ENCODE peak calls at places on chromosomes 2 and 18, in nine cellular contexts. H is stomach, A is esophagus muscularis mucosa, E is K562, W is ovary, K is suprapubic skin, Y is H1, F is transverse colon, I is sigmoid colon. U is an unnamed sample. For H3K9me3 and H3K27me3, the result is how much of the 10 kb centered on the place peaks cover.

GRCh38 chr2:26172189-26172865 is 561 bp upstream of the GAREM2 start:
- DNase-seq in A (no peak), W (no peak), F (no peak), E (peak), Y (no peak), I (peak), H (no peak), K (no peak), U (no peak)

GRCh38 chr2:96730212-96730611 is 9.7 kb downstream of the LMAN2L start:
- DNase-seq in F (no peak), K (no peak), H (no peak), W (no peak), Y (no peak), E (no peak), A (no peak), I (no peak), U (no peak)

GRCh38 chr18:72207280-72207679 is 336.9 kb downstream of the CBLN2 start:
- DNase-seq in E (no peak), F (no peak), H (no peak), A (no peak), I (no peak), Y (no peak), W (no peak), K (no peak), U (no peak)

GRCh38 chr18:76568726-76569125 is 73.7 kb upstream of the ZNF516 start:
- DNase-seq in K (no peak), Y (no peak), W (no peak), F (no peak), A (no peak), I (no peak), H (no peak), E (no peak), U (no peak)

GRCh38 chr2:241558532-241559488 is at the start of gene BOK:
- DNase-seq in F (peak), I (peak), E (peak), K (peak), Y (peak), W (peak), A (no peak), H (peak), U (peak)

GRCh38 chr2:127347734-127348392 is 39.9 kb downstream of the MAP3K2 start:
- DNase-seq in H (no peak), A (no peak), K (no peak), E (no peak), Y (no peak), F (no peak), I (no peak), W (no peak), U (no peak)

GRCh38 chr2:55311444-55311870 is 42.4 kb upstream of the MTIF2 start:
- DNase-seq in A (no peak), W (no peak), H (no peak), I (no peak), E (peak), F (no peak), K (no peak), Y (no peak), U (no peak)

GRCh38 chr2:70089946-70090523 is 2.8 kb downstream of the PCBP1 start:
- DNase-seq in H (no peak), I (no peak), F (no peak), K (no peak), A (no peak), W (no peak), Y (no peak), E (no peak), U (no peak)

GRCh38 chr2:182077023-182077422 is 91.4 kb downstream of the PPP1R1C start:
- DNase-seq in E (no peak), H (no peak), K (no peak), F (no peak), I (no peak), W (no peak), Y (no peak), A (no peak), U (no peak)

GRCh38 chr2:55051026-55051866 is 995 bp upstream of the RTN4 start:
- DNase-seq in Y (no peak), K (peak), I (peak), H (peak), W (peak), F (peak), A (no peak), E (peak), U (no peak)

GRCh38 chr18:26655010-26655613 is 106.8 kb upstream of the KCTD1 start:
- DNase-seq in I (no peak), H (no peak), A (no peak), K (no peak), W (no peak), E (no peak), Y (no peak), F (no peak), U (no peak)

GRCh38 chr2:15141211-15141610 is 419.9 kb downstream of the NBAS start:
- DNase-seq in I (no peak), W (no peak), A (no peak), K (no peak), E (no peak), F (no peak), H (no peak), Y (no peak), U (no peak)

GRCh38 chr18:51037230-51037629 is 7.2 kb downstream of the SMAD4 start:
- DNase-seq in W (no peak), I (no peak), Y (no peak), E (no peak), F (no peak), H (no peak), A (no peak), K (no peak), U (no peak)

GRCh38 chr2:233422050-233422639 is 67.9 kb downstream of the DGKD start:
- DNase-seq in K (no peak), E (no peak), Y (peak), F (peak), A (no peak), I (no peak), W (no peak), H (peak), U (peak)

GRCh38 chr2:43005211-43005974 is 213.0 kb upstream of the HAAO start:
- DNase-seq in I (no peak), E (no peak), W (peak), K (peak), Y (no peak), A (no peak), H (peak), F (peak), U (no peak)

GRCh38 chr2:99659874-99660273 is 170.1 kb upstream of the REV1 start:
- DNase-seq in E (no peak), W (no peak), H (no peak), A (no peak), I (peak), F (no peak), Y (no peak), K (no peak), U (no peak)

GRCh38 chr2:160039166-160039903 is 23.1 kb downstream of the PLA2R1 start:
- DNase-seq in H (no peak), K (no peak), F (no peak), A (peak), I (no peak), W (peak), Y (no peak), E (no peak), U (no peak)

GRCh38 chr2:19623488-19623887 is 265.1 kb upstream of the OSR1 start:
- DNase-seq in W (no peak), A (no peak), I (no peak), F (no peak), Y (no peak), K (no peak), E (no peak), H (no peak), U (no peak)

GRCh38 chr2:3198119-3198518 is 179.5 kb downstream of the EIPR1 start:
- DNase-seq in W (no peak), E (no peak), I (no peak), H (no peak), K (no peak), A (no peak), F (no peak), Y (peak), U (no peak)

GRCh38 chr2:64213607-64214275 is 69.5 kb upstream of the PELI1 start:
- DNase-seq in I (no peak), H (no peak), F (no peak), A (no peak), E (no peak), Y (no peak), W (no peak), K (no peak), U (no peak)

GRCh38 chr2:118098307-118098706 is 10.0 kb downstream of the INSIG2 start:
- DNase-seq in W (no peak), I (no peak), E (no peak), F (no peak), Y (no peak), A (no peak), H (no peak), K (no peak), U (no peak)

GRCh38 chr2:216006164-216006663 is 7.1 kb downstream of the MREG start:
- DNase-seq in I (no peak), W (no peak), F (peak), Y (peak), K (no peak), E (no peak), A (no peak), H (no peak), U (peak)

GRCh38 chr2:54523336-54523959 is 67.3 kb downstream of the SPTBN1 start:
- DNase-seq in F (no peak), K (no peak), E (no peak), W (no peak), I (no peak), H (no peak), A (no peak), Y (no peak), U (no peak)

GRCh38 chr2:208426414-208426813 is 19.8 kb downstream of the PTH2R start:
- DNase-seq in Y (no peak), W (no peak), A (no peak), F (no peak), E (no peak), I (no peak), H (no peak), K (no peak), U (no peak)

GRCh38 chr2:80499095-80499494 is 194.5 kb upstream of the LRRTM1 start:
- DNase-seq in F (peak), I (no peak), A (no peak), H (peak), W (no peak), E (no peak), Y (no peak), K (no peak), U (no peak)

GRCh38 chr2:33216508-33217182 is 259.8 kb upstream of the RASGRP3 start:
- DNase-seq in F (peak), Y (no peak), W (peak), A (peak), H (peak), E (no peak), K (no peak), I (peak), U (no peak)

GRCh38 chr2:53096346-53096745 is 671.3 kb upstream of the CHAC2 start:
- DNase-seq in K (no peak), W (no peak), E (no peak), A (no peak), Y (no peak), H (no peak), I (no peak), F (no peak), U (no peak)

GRCh38 chr2:3651686-3652516 is 6.1 kb upstream of the ALLC start:
- DNase-seq in E (no peak), A (no peak), Y (peak), W (peak), F (peak), I (no peak), H (peak), K (no peak), U (peak)

GRCh38 chr2:142944264-142944663 is 66.8 kb downstream of the KYNU start:
- DNase-seq in I (no peak), W (no peak), E (no peak), K (no peak), A (no peak), Y (no peak), H (no peak), F (no peak), U (no peak)

GRCh38 chr2:233972941-233973575 is 55.9 kb downstream of the TRPM8 start:
- DNase-seq in F (no peak), K (no peak), Y (no peak), H (no peak), I (no peak), E (no peak), A (no peak), W (no peak), U (no peak)

GRCh38 chr2:2762166-2762897 is 431.3 kb upstream of the MYT1L start:
- DNase-seq in F (no peak), A (no peak), W (no peak), H (no peak), E (no peak), K (no peak), Y (no peak), I (no peak), U (no peak)

GRCh38 chr2:215361211-215361875 is 49.5 kb downstream of the ATIC start:
- DNase-seq in E (no peak), A (peak), I (no peak), K (no peak), Y (no peak), H (no peak), F (no peak), W (no peak), U (no peak)

GRCh38 chr2:177689623-177690022 is 297.1 kb downstream of the AGPS start:
- DNase-seq in F (no peak), Y (no peak), A (no peak), W (no peak), K (no peak), I (no peak), E (no peak), H (no peak), U (no peak)

GRCh38 chr2:42770288-42771131 is 6.6 kb upstream of the OXER1 start:
- DNase-seq in I (peak), A (no peak), W (peak), F (no peak), Y (peak), H (peak), K (no peak), E (peak), U (peak)

GRCh38 chr2:76953733-76954347 is 568.3 kb downstream of the LRRTM4 start:
- DNase-seq in F (peak), H (no peak), W (no peak), K (no peak), Y (peak), A (no peak), E (peak), I (no peak), U (peak)

GRCh38 chr2:41502752-41503151 is 545.1 kb upstream of the PKDCC start:
- DNase-seq in K (no peak), E (no peak), I (no peak), H (no peak), A (no peak), Y (no peak), W (no peak), F (no peak), U (no peak)

GRCh38 chr2:41498791-41499190 is 549.0 kb upstream of the PKDCC start:
- DNase-seq in K (no peak), H (no peak), F (no peak), Y (no peak), W (no peak), I (no peak), E (no peak), A (no peak), U (no peak)

GRCh38 chr2:41504532-41504931 is 543.3 kb upstream of the PKDCC start:
- DNase-seq in K (no peak), H (no peak), Y (no peak), A (no peak), E (no peak), F (no peak), W (no peak), I (no peak), U (no peak)

GRCh38 chr2:41496908-41497307 is 550.9 kb upstream of the PKDCC start:
- DNase-seq in F (no peak), W (no peak), A (no peak), I (no peak), H (no peak), E (peak), K (no peak), Y (no peak), U (no peak)

DNA sequence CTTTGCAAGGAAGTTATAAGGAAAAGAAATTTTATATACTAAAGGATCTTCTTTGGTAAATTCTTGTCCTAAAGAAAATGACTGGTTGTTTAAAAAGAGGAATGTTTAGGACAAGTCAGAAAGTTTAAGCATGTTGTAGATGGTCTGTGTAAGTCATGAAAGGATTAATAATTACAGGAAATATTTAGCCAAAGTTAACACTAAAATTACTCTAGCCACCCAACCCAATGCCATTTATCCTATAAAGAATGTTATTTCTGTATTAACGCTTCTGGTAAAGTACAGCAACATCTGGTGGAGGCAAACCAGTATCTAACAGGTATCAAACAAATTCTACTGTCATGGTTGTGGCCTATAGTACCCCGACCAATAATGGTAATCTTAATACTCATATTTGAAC is 546.9 kb upstream of the PKDCC start:
- DNase-seq in E (no peak), W (no peak), I (no peak), Y (no peak), F (no peak), K (no peak), H (no peak), A (no peak), U (no peak)
- H3K9me3 ChIP-seq in E (under half), W (under half), I (under half), Y (under half), F (under half), K (under half), H (half or more), A (under half), U (under half)

GRCh38 chr2:172429351-172429968 is 2.1 kb downstream of the ITGA6 start:
- DNase-seq in H (no peak), Y (no peak), E (no peak), I (no peak), W (no peak), K (no peak), A (no peak), F (no peak), U (peak)

GRCh38 chr2:172427256-172427989 is at the start of gene ITGA6:
- DNase-seq in F (peak), Y (peak), A (no peak), E (peak), I (no peak), K (peak), H (peak), W (peak), U (peak)

GRCh38 chr2:172426635-172427255 is 641 bp upstream of the ITGA6 start:
- DNase-seq in K (no peak), F (no peak), A (no peak), H (no peak), E (no peak), W (no peak), Y (no peak), I (no peak), U (no peak)

GRCh38 chr2:172428841-172429173 is 1.4 kb downstream of the ITGA6 start:
- DNase-seq in K (no peak), W (no peak), F (no peak), E (no peak), I (no peak), H (no peak), A (no peak), Y (no peak), U (no peak)

GRCh38 chr2:172427990-172428840 is 829 bp downstream of the ITGA6 start:
- DNase-seq in H (peak), Y (peak), F (peak), E (peak), I (no peak), W (peak), A (no peak), K (no peak), U (peak)
- TF ChIP-seq EP300 in H (no peak), Y (no peak), F (no peak), E (no peak), I (no peak), W (no peak), A (no peak), K (no peak), U (no peak)

GRCh38 chr2:136505462-136505861 is 259.9 kb upstream of the THSD7B start:
- DNase-seq in I (no peak), W (no peak), E (no peak), Y (no peak), K (no peak), F (no peak), H (no peak), A (no peak), U (no peak)
- H3K27me3 ChIP-seq in I (under half), W (under half), E (under half), Y (under half), K (under half), F (under half), H (under half), A (under half), U (under half)

GRCh38 chr2:102142829-102143449 is 393 bp downstream of the IL1R1 start:
- DNase-seq in H (no peak), A (no peak), W (no peak), K (no peak), I (peak), Y (peak), F (no peak), E (no peak), U (peak)
- H3K9me3 ChIP-seq in H (under half), A (under half), W (under half), K (under half), I (under half), Y (under half), F (under half), E (under half), U (under half)

DNA sequence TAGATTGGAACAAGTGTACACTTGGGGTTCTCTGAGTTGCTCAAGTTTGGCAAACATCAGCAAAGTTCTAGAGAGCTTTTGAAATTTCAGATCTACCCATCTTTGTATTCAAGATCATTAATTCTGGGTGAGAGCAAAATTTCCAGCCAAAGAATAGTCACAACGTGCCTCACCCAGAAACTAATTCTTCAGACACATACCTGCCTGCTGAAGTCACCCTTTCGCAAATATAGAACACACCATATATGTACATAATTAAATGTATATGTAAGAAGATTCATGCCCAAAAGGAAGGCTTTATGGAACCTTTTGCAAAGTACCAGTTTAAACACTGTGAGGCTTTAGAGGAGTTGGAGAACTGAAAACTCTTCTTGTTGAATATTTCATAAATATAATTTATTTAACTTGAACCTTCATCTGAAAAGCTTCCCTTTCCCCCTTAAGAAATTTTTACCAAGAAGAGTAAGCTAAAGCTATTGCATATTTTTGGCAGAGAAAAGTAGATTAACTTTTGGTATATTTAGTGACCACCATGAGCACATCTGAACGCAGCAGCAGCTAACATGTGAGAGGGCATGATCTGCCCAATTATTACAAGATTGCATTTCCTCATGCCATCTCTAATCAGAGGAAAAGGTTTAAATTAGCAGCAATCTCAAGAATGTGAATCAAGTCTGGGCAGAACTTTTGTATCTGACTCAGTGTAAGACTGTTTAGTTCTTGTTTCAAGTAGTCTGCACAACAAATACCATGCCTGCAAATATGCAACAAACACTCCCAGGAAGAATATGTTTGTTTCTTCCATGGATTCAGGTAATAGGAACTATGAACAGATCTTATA is 8.2 kb downstream of the RND3 start:
- DNase-seq in Y (no peak), W (no peak), F (no peak), K (no peak), I (no peak), A (no peak), H (no peak), E (no peak), U (no peak)
- TF ChIP-seq EP300 in Y (no peak), W (no peak), F (no peak), K (no peak), I (no peak), A (no peak), H (no peak), E (no peak), U (no peak)

DNA sequence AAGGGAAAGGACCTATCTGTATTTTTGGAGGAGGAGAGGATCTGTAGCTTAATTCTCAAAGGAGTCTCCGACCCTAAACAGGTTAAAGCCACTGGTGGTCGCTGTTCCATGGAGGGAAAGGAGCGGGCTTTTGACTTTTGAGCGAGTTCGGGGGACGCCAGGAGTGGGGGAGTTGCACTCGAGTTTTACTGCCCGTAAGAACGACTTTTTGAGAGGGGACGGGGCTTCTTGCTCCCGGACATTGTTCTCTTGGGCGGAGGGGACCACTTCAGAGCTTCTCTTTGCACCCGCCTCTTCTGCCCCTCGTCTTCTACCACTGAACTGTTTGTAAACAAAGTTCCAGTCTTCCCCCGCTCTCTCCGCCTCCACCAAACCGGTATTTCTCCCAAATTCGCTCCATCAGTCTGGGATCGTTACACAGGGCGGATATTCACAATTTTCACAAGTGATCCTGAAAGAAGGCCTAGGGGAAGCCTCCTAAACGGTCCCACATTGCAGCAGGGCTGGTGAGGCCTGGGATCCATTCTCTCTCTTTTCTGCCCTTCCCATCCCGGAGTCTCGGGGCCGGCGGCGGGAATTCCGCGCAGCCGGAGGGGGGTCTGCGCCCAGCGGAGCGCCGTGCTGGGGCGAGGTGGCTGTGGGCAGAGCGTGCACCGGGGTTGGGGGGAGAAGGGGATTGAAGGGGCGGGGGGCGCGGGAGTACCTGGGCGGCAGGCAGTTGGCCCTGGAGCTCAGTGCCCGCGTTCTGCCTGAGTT is 6.6 kb downstream of the DLX2 start:
- DNase-seq in F (no peak), K (no peak), W (no peak), H (no peak), E (no peak), Y (peak), A (no peak), I (no peak), U (peak)
- H3K27me3 ChIP-seq in F (half or more), K (half or more), W (under half), H (half or more), E (under half), Y (half or more), A (half or more), I (half or more), U (half or more)